ENCODE peak calls at places on chromosome 2, in four cellular contexts. B is HFF-Myc, X is Caki2, Q is nucleus accumbens. O is an unnamed sample.

GRCh38 chr2:128651000-128651399 is 332.3 kb upstream of the HS6ST1 start:
- DNase-seq in Q (no peak), X (no peak), B (no peak), O (no peak)

GRCh38 chr2:82795446-82795845 is 1663.6 kb downstream of the SUCLG1 start:
- DNase-seq in X (peak; percentile 28), Q (no peak), B (no peak), O (no peak)

GRCh38 chr2:236130349-236130998 is 37.7 kb downstream of the GBX2 start:
- DNase-seq in X (no peak), Q (no peak), B (no peak), O (no peak)

GRCh38 chr2:71896385-71897144 is 251.1 kb downstream of the CYP26B1 start:
- DNase-seq in Q (no peak), X (no peak), B (no peak), O (no peak)

GRCh38 chr2:31828891-31829290 is 181.9 kb downstream of the MEMO1 start:
- DNase-seq in Q (no peak), B (no peak), X (no peak), O (no peak)

GRCh38 chr2:27954771-27955384 is 64.3 kb downstream of the BABAM2 start:
- DNase-seq in B (peak; percentile 91), Q (no peak), X (peak; percentile 90), O (no peak)

GRCh38 chr2:174026122-174026845 is 61.1 kb upstream of the SP3 start:
- DNase-seq in B (no peak), X (no peak), Q (no peak), O (no peak)

GRCh38 chr2:226308981-226309380 is 490.6 kb downstream of the IRS1 start:
- DNase-seq in B (peak; percentile 85), X (no peak), Q (no peak), O (no peak)

GRCh38 chr2:96138146-96139145 is at the start of gene ASTL:
- DNase-seq in Q (no peak), B (no peak), X (no peak), O (no peak)

GRCh38 chr2:183996825-183997823 is 601.2 kb upstream of the ZNF804A start:
- DNase-seq in B (no peak), X (no peak), Q (no peak), O (no peak)

GRCh38 chr2:120236791-120237190 is 13.6 kb upstream of the TMEM185B start:
- DNase-seq in X (no peak), Q (no peak), B (no peak), O (no peak)

GRCh38 chr2:98086491-98087446 is at the start of gene VWA3B:
- DNase-seq in B (peak; percentile 10), X (no peak), Q (peak; percentile 9), O (peak; percentile 54)

GRCh38 chr2:199273043-199273647 is 184.6 kb downstream of the SATB2 start:
- DNase-seq in X (no peak), Q (no peak), B (peak; percentile 9), O (no peak)

GRCh38 chr2:110101911-110102774 is 13.5 kb downstream of the MALL start:
- DNase-seq in Q (no peak), B (no peak), X (peak; percentile 91), O (no peak)

GRCh38 chr2:3236300-3236699 is 141.3 kb downstream of the EIPR1 start:
- DNase-seq in B (no peak), X (no peak), Q (no peak), O (no peak)

GRCh38 chr2:164967781-164968228 is 12.5 kb upstream of the SLC38A11 start:
- DNase-seq in B (peak; percentile 86), Q (no peak), X (peak; percentile 97), O (no peak)

GRCh38 chr2:5926896-5927512 is 234.8 kb downstream of the SOX11 start:
- DNase-seq in X (no peak), Q (no peak), B (no peak), O (no peak)